ENCODE peak calls at places on chromosome 5, in eight cellular contexts. C, V, E, I, K, Z, B and F are unnamed samples.

GRCh38 chr5:128703322-128703721 is 165.3 kb upstream of the FBN2 start:
- DNase-seq in C (no peak), V (no peak), E (no peak), I (no peak), K (no peak), Z (no peak), B (no peak), F (no peak)

GRCh38 chr5:178115136-178115834 is 2.0 kb downstream of the N4BP3 start:
- DNase-seq in C (no peak), V (no peak), E (no peak), I (peak), K (no peak), Z (no peak), B (peak), F (no peak)

GRCh38 chr5:176538505-176538806 is 1.3 kb upstream of the RNF44 start:
- DNase-seq in C (no peak), V (no peak), E (no peak), I (no peak), K (no peak), Z (no peak), B (no peak), F (no peak)

GRCh38 chr5:149141957-149142851 is 911 bp downstream of the ABLIM3 start:
- DNase-seq in C (no peak), V (no peak), E (no peak), I (no peak), K (no peak), Z (no peak), B (peak), F (no peak)

GRCh38 chr5:82107277-82107676 is 135.5 kb downstream of the ATG10 start:
- DNase-seq in C (no peak), V (no peak), E (no peak), I (no peak), K (no peak), Z (no peak), B (no peak), F (peak)

GRCh38 chr5:90381213-90381929 is 28.2 kb downstream of the CETN3 start:
- DNase-seq in C (no peak), V (no peak), E (no peak), I (no peak), K (no peak), Z (no peak), B (no peak), F (no peak)

GRCh38 chr5:17355585-17356346 is 138.3 kb downstream of the BASP1 start:
- DNase-seq in C (no peak), V (no peak), E (no peak), I (no peak), K (no peak), Z (no peak), B (no peak), F (peak)

GRCh38 chr5:54713923-54714581 is 196.5 kb downstream of the SNX18 start:
- DNase-seq in C (no peak), V (no peak), E (no peak), I (no peak), K (no peak), Z (no peak), B (no peak), F (peak)

GRCh38 chr5:7080501-7080900 is 315.4 kb upstream of the ADCY2 start:
- DNase-seq in C (no peak), V (no peak), E (no peak), I (no peak), K (no peak), Z (no peak), B (no peak), F (no peak)

GRCh38 chr5:131163315-131164119 is 1.5 kb downstream of the HINT1 start:
- DNase-seq in C (peak), V (no peak), E (no peak), I (no peak), K (no peak), Z (no peak), B (peak), F (no peak)

GRCh38 chr5:72210913-72211670 is 103.8 kb downstream of the MAP1B start:
- DNase-seq in C (peak), V (no peak), E (no peak), I (no peak), K (no peak), Z (no peak), B (no peak), F (peak)

GRCh38 chr5:113084402-113085083 is 107.9 kb downstream of the DCP2 start:
- DNase-seq in C (no peak), V (no peak), E (no peak), I (no peak), K (no peak), Z (no peak), B (peak), F (no peak)